ENCODE peak calls at places on chromosome X, in eight cellular contexts. N, J, W, F, G, R, C and Z are unnamed samples.

GRCh38 chrX:3638280-3638873 is 75.1 kb downstream of the PRKX start:
- DNase-seq in N (peak; percentile 8), J (peak; percentile 61), W (no peak), F (peak; percentile 53), G (peak; percentile 16), R (no peak), C (peak; percentile 11), Z (peak; percentile 12)

GRCh38 chrX:120137439-120137838 is 21.0 kb upstream of the RHOXF2 start:
- DNase-seq in N (no peak), J (no peak), W (no peak), F (no peak), G (no peak), R (no peak), C (no peak), Z (no peak)

GRCh38 chrX:108068121-108068520 is 23.2 kb downstream of the PSMD10 start:
- DNase-seq in N (no peak), J (no peak), W (no peak), F (no peak), G (no peak), R (no peak), C (no peak), Z (no peak)

GRCh38 chrX:150459168-150459567 is 96.1 kb downstream of the MAMLD1 start:
- DNase-seq in N (no peak), J (no peak), W (no peak), F (no peak), G (no peak), R (no peak), C (no peak), Z (no peak)

GRCh38 chrX:17032351-17032750 is 85.9 kb downstream of the REPS2 start:
- DNase-seq in N (peak; percentile 22), J (no peak), W (peak; percentile 55), F (peak; percentile 54), G (no peak), R (no peak), C (no peak), Z (no peak)

GRCh38 chrX:43121637-43122036 is 343.7 kb upstream of the PPP1R2C start:
- DNase-seq in N (no peak), J (no peak), W (no peak), F (no peak), G (no peak), R (no peak), C (no peak), Z (no peak)

GRCh38 chrX:63428348-63428747 is 77.2 kb upstream of the SPIN4 start:
- DNase-seq in N (no peak), J (no peak), W (no peak), F (no peak), G (no peak), R (no peak), C (no peak), Z (no peak)

GRCh38 chrX:74450803-74451449 is 29.6 kb downstream of the SLC16A2 start:
- DNase-seq in N (peak; percentile 62), J (peak; percentile 29), W (peak; percentile 84), F (no peak), G (no peak), R (peak; percentile 44), C (no peak), Z (no peak)

GRCh38 chrX:108537005-108537404 is 97.4 kb downstream of the COL4A5 start:
- DNase-seq in N (peak; percentile 4), J (peak; percentile 21), W (no peak), F (no peak), G (no peak), R (no peak), C (peak; percentile 22), Z (peak; percentile 5)

GRCh38 chrX:133448512-133449076 is 33.3 kb upstream of the GPC4 start:
- DNase-seq in N (no peak), J (no peak), W (peak; percentile 3), F (no peak), G (no peak), R (no peak), C (no peak), Z (no peak)

GRCh38 chrX:152907084-152907651 is 9.3 kb downstream of the ZNF185 start:
- DNase-seq in N (no peak), J (no peak), W (no peak), F (no peak), G (no peak), R (no peak), C (no peak), Z (no peak)

GRCh38 chrX:25742334-25742733 is 395.8 kb upstream of the MAGEB18 start:
- DNase-seq in N (no peak), J (no peak), W (no peak), F (no peak), G (no peak), R (no peak), C (no peak), Z (no peak)

GRCh38 chrX:45849261-45849660 is 648.6 kb upstream of the DIPK2B start:
- DNase-seq in N (peak; percentile 67), J (peak; percentile 67), W (peak; percentile 70), F (no peak), G (no peak), R (peak; percentile 50), C (peak; percentile 61), Z (peak; percentile 8)
- TF ChIP-seq CTCF in N (peak; percentile 55), J (peak; percentile 59), W (peak; percentile 48), F (no peak), G (peak; percentile 21), R (peak; percentile 27), C (peak; percentile 42), Z (no peak)

DNA sequence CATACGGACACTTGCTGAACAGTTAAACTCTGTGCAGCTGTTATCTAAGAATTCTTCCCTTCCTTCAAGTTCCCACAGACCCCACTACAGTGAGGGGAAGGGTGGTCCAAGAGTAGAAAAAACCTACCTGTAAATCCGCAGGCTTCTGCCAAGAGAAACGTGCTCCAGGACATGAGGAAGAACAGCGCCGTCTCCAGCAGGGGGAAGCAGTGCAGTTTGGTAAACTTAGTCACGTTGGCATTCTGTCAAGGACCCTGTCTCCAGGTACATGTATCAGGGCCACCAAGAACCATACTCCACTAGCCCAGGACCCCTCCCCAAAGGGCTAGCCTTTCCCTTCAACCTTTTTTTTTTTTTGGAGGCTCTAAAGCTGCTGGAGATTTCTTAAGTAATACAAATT is 79.9 kb downstream of the CHST7 start:
- DNase-seq in N (no peak), J (peak; percentile 41), W (no peak), F (no peak), G (no peak), R (no peak), C (peak; percentile 3), Z (no peak)
- TF ChIP-seq CTCF in N (peak; percentile 3), J (peak; percentile 50), W (peak; percentile 25), F (no peak), G (peak; percentile 46), R (peak; percentile 27), C (peak; percentile 36), Z (no peak)

GRCh38 chrX:128805236-128805635 is 718.1 kb downstream of the SMARCA1 start:
- DNase-seq in N (no peak), J (no peak), W (no peak), F (no peak), G (no peak), R (no peak), C (no peak), Z (no peak)

GRCh38 chrX:128804828-128805227 is 718.5 kb downstream of the SMARCA1 start:
- DNase-seq in N (no peak), J (no peak), W (no peak), F (no peak), G (no peak), R (no peak), C (no peak), Z (no peak)

GRCh38 chrX:128800138-128800537 is 723.2 kb downstream of the SMARCA1 start:
- DNase-seq in N (no peak), J (peak; percentile 49), W (no peak), F (no peak), G (no peak), R (no peak), C (no peak), Z (no peak)
- TF ChIP-seq CTCF in N (no peak), J (peak; percentile 65), W (no peak), F (no peak), G (no peak), R (no peak), C (peak; percentile 38), Z (no peak)

GRCh38 chrX:46380148-46380752 is 165.0 kb downstream of the ZNF674 start:
- DNase-seq in N (no peak), J (no peak), W (no peak), F (no peak), G (no peak), R (no peak), C (no peak), Z (no peak)

GRCh38 chrX:46382595-46382994 is 162.6 kb downstream of the ZNF674 start:
- DNase-seq in N (no peak), J (no peak), W (no peak), F (no peak), G (no peak), R (no peak), C (no peak), Z (no peak)

GRCh38 chrX:46383006-46383405 is 162.2 kb downstream of the ZNF674 start:
- DNase-seq in N (no peak), J (no peak), W (no peak), F (no peak), G (no peak), R (no peak), C (no peak), Z (no peak)

GRCh38 chrX:46386511-46386910 is 158.7 kb downstream of the ZNF674 start:
- DNase-seq in N (no peak), J (no peak), W (no peak), F (no peak), G (no peak), R (no peak), C (no peak), Z (no peak)

GRCh38 chrX:46381630-46382029 is 163.6 kb downstream of the ZNF674 start:
- DNase-seq in N (no peak), J (peak; percentile 75), W (no peak), F (no peak), G (peak; percentile 4), R (no peak), C (peak; percentile 6), Z (peak; percentile 22)
- TF ChIP-seq CTCF in N (peak; percentile 41), J (peak; percentile 83), W (peak; percentile 59), F (peak; percentile 13), G (peak; percentile 60), R (peak; percentile 20), C (peak; percentile 70), Z (peak; percentile 26)

GRCh38 chrX:81286075-81286474 is 84.2 kb downstream of the SH3BGRL start:
- DNase-seq in N (no peak), J (no peak), W (no peak), F (no peak), G (no peak), R (no peak), C (no peak), Z (no peak)

GRCh38 chrX:81280148-81280547 is 78.2 kb downstream of the SH3BGRL start:
- DNase-seq in N (no peak), J (peak; percentile 17), W (no peak), F (no peak), G (no peak), R (no peak), C (no peak), Z (no peak)
- TF ChIP-seq CTCF in N (peak; percentile 8), J (peak; percentile 52), W (no peak), F (no peak), G (no peak), R (no peak), C (no peak), Z (no peak)

GRCh38 chrX:55841962-55842752 is 124.6 kb downstream of the RRAGB start:
- DNase-seq in N (no peak), J (no peak), W (no peak), F (no peak), G (no peak), R (no peak), C (no peak), Z (peak; percentile 7)

GRCh38 chrX:55839480-55839879 is 121.9 kb downstream of the RRAGB start:
- DNase-seq in N (no peak), J (no peak), W (no peak), F (no peak), G (no peak), R (no peak), C (no peak), Z (no peak)
- TF ChIP-seq CTCF in N (no peak), J (no peak), W (no peak), F (no peak), G (no peak), R (no peak), C (no peak), Z (peak; percentile 18)